ENCODE peak calls at places on chromosomes 1 and 21, in six cellular contexts. One of them, this sample, is unnamed. For H3K9me3, the result is how much of the 10 kb centered on the place peaks cover.

GRCh38 chr1:47208374-47208850 is 18.6 kb upstream of the PDZK1IP1 start:
- DNase-seq in astrocyte: no peak
- DNase-seq in A549: no peak
- DNase-seq in cardiac muscle cell: no peak
- DNase-seq in upper lobe of right lung: peak
- DNase-seq in H9: peak
- DNase-seq in this sample: no peak

GRCh38 chr1:246067432-246068021 is 439.6 kb downstream of the SMYD3 start:
- DNase-seq in H9: no peak
- DNase-seq in cardiac muscle cell: peak
- DNase-seq in upper lobe of right lung: no peak
- DNase-seq in A549: no peak
- DNase-seq in astrocyte: peak
- DNase-seq in this sample: no peak

GRCh38 chr1:211066781-211067384 is 67.1 kb downstream of the KCNH1 start:
- DNase-seq in H9: no peak
- DNase-seq in astrocyte: no peak
- DNase-seq in A549: no peak
- DNase-seq in cardiac muscle cell: no peak
- DNase-seq in upper lobe of right lung: no peak
- DNase-seq in this sample: no peak

GRCh38 chr1:56584910-56585528 is 5.7 kb upstream of the PLPP3 start:
- DNase-seq in astrocyte: peak
- DNase-seq in upper lobe of right lung: no peak
- DNase-seq in cardiac muscle cell: peak
- DNase-seq in A549: peak
- DNase-seq in H9: no peak
- DNase-seq in this sample: no peak

GRCh38 chr1:93591833-93592635 is 89.6 kb downstream of the BCAR3 start:
- DNase-seq in A549: peak
- DNase-seq in upper lobe of right lung: peak
- DNase-seq in astrocyte: no peak
- DNase-seq in H9: no peak
- DNase-seq in cardiac muscle cell: no peak
- DNase-seq in this sample: no peak

GRCh38 chr1:160284220-160284781 is 632 bp downstream of the PEX19 start:
- DNase-seq in cardiac muscle cell: peak
- DNase-seq in upper lobe of right lung: no peak
- DNase-seq in H9: no peak
- DNase-seq in astrocyte: peak
- DNase-seq in A549: no peak
- DNase-seq in this sample: no peak

GRCh38 chr1:174800221-174800791 is 199.4 kb upstream of the CACYBP start:
- DNase-seq in H9: no peak
- DNase-seq in upper lobe of right lung: no peak
- DNase-seq in cardiac muscle cell: peak
- DNase-seq in A549: no peak
- DNase-seq in astrocyte: no peak
- DNase-seq in this sample: no peak

GRCh38 chr1:30525631-30525979 is 197.8 kb downstream of the MATN1 start:
- DNase-seq in upper lobe of right lung: no peak
- DNase-seq in cardiac muscle cell: no peak
- DNase-seq in astrocyte: no peak
- DNase-seq in A549: no peak
- DNase-seq in H9: no peak
- DNase-seq in this sample: no peak

GRCh38 chr1:67771152-67771551 is 62.1 kb downstream of the GNG12 start:
- DNase-seq in H9: no peak
- DNase-seq in astrocyte: peak
- DNase-seq in upper lobe of right lung: no peak
- DNase-seq in A549: peak
- DNase-seq in cardiac muscle cell: no peak
- DNase-seq in this sample: no peak

GRCh38 chr1:227632325-227632724 is 69.0 kb downstream of the ZNF678 start:
- DNase-seq in cardiac muscle cell: no peak
- DNase-seq in upper lobe of right lung: no peak
- DNase-seq in astrocyte: no peak
- DNase-seq in H9: no peak
- DNase-seq in A549: no peak
- DNase-seq in this sample: no peak

DNA sequence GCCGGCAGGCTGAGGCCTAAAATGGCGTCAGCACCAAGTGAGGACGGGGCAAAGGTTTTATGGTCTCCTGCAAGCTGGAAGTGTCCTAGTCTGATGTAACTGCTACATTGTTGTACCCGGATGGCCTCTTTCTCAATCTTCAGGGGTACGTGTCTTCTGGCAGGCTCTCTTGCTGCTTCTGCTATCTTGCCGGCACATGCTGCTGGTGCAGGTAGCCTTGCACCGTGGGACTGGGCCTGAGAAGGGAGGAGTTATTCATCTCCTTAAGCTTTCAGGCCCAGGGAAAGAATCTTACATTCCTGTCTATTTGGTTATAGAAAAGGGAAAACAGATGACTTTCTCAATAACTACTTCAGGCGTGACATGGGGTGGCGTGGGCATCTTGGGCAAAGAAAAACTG is 72.2 kb downstream of the ZNF678 start:
- DNase-seq in A549: no peak
- DNase-seq in cardiac muscle cell: no peak
- DNase-seq in H9: no peak
- DNase-seq in astrocyte: no peak
- DNase-seq in upper lobe of right lung: no peak
- DNase-seq in this sample: no peak
- H3K9me3 ChIP-seq in A549: half or more
- H3K9me3 ChIP-seq in cardiac muscle cell: under half
- H3K9me3 ChIP-seq in H9: under half
- H3K9me3 ChIP-seq in astrocyte: under half
- H3K9me3 ChIP-seq in upper lobe of right lung: half or more
- H3K9me3 ChIP-seq in this sample: under half

GRCh38 chr1:248155927-248156326 is 11.0 kb downstream of the OR2M5 start:
- DNase-seq in H9: no peak
- DNase-seq in cardiac muscle cell: no peak
- DNase-seq in upper lobe of right lung: no peak
- DNase-seq in astrocyte: no peak
- DNase-seq in A549: no peak
- DNase-seq in this sample: no peak

GRCh38 chr1:248152056-248152827 is 7.3 kb downstream of the OR2M5 start:
- DNase-seq in H9: no peak
- DNase-seq in cardiac muscle cell: no peak
- DNase-seq in upper lobe of right lung: no peak
- DNase-seq in A549: no peak
- DNase-seq in astrocyte: no peak
- DNase-seq in this sample: no peak
- H3K9me3 ChIP-seq in H9: under half
- H3K9me3 ChIP-seq in cardiac muscle cell: under half
- H3K9me3 ChIP-seq in upper lobe of right lung: under half
- H3K9me3 ChIP-seq in A549: under half
- H3K9me3 ChIP-seq in astrocyte: under half
- H3K9me3 ChIP-seq in this sample: under half

DNA sequence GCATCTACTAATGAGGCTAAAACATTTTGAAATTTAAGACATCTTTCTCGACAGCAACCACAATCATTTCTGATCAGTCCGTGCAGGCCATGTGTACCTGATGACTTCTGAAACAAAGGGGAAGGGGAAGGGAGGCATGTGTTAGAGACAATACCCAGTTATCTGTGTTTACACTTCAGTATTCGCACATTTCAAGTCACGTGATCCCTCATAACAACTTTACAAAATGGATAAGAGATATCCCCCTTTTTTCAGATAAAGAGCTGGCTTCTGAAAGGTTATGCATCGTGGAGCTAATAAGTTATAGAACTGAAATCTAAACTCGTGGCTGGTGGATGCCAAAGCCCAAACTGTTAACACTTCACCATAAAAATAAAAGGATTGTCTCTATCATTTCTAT is 175.7 kb downstream of the CHRM3 start:
- DNase-seq in cardiac muscle cell: no peak
- DNase-seq in upper lobe of right lung: no peak
- DNase-seq in astrocyte: no peak
- DNase-seq in H9: no peak
- DNase-seq in A549: no peak
- DNase-seq in this sample: no peak
- H3K9me3 ChIP-seq in cardiac muscle cell: under half
- H3K9me3 ChIP-seq in upper lobe of right lung: under half
- H3K9me3 ChIP-seq in astrocyte: under half
- H3K9me3 ChIP-seq in H9: under half
- H3K9me3 ChIP-seq in A549: under half
- H3K9me3 ChIP-seq in this sample: under half

GRCh38 chr1:248757784-248758195 is 2.2 kb upstream of the LYPD8 start:
- DNase-seq in upper lobe of right lung: no peak
- DNase-seq in A549: no peak
- DNase-seq in cardiac muscle cell: no peak
- DNase-seq in H9: no peak
- DNase-seq in astrocyte: no peak
- DNase-seq in this sample: no peak

GRCh38 chr1:248753715-248754280 is 1.8 kb downstream of the LYPD8 start:
- DNase-seq in astrocyte: no peak
- DNase-seq in H9: no peak
- DNase-seq in upper lobe of right lung: no peak
- DNase-seq in A549: no peak
- DNase-seq in cardiac muscle cell: no peak
- DNase-seq in this sample: no peak

GRCh38 chr1:248756151-248756550 is 592 bp upstream of the LYPD8 start:
- DNase-seq in H9: no peak
- DNase-seq in A549: no peak
- DNase-seq in upper lobe of right lung: no peak
- DNase-seq in cardiac muscle cell: no peak
- DNase-seq in astrocyte: no peak
- DNase-seq in this sample: no peak

GRCh38 chr1:248756636-248757035 is 1.1 kb upstream of the LYPD8 start:
- DNase-seq in H9: no peak
- DNase-seq in upper lobe of right lung: no peak
- DNase-seq in A549: no peak
- DNase-seq in cardiac muscle cell: no peak
- DNase-seq in astrocyte: no peak
- DNase-seq in this sample: no peak

DNA sequence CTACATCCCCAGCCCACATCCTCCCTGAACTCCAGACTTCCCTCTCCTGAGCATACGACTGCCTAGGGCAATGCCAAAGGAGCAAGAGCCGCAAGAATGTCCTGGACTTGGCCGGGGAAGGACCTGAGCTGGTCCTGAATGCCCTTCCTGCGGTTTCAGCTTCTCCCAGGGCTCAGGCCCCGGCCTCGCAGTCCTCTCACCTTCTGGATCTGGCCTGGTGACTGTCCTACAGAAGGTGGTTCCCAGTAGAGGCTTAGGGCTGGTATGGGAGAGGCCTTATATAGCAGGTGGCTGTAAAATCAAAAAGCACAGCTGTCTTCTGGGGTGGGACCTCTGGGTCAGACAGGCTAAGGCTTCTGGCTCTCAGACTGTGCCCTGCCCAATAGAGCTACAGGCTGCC is at the start of gene LYPD8:
- DNase-seq in H9: no peak
- DNase-seq in upper lobe of right lung: peak
- DNase-seq in astrocyte: no peak
- DNase-seq in A549: no peak
- DNase-seq in cardiac muscle cell: no peak
- DNase-seq in this sample: no peak
- H3K9me3 ChIP-seq in H9: half or more
- H3K9me3 ChIP-seq in upper lobe of right lung: under half
- H3K9me3 ChIP-seq in astrocyte: under half
- H3K9me3 ChIP-seq in A549: under half
- H3K9me3 ChIP-seq in cardiac muscle cell: under half
- H3K9me3 ChIP-seq in this sample: under half

GRCh38 chr21:20026517-20026916 is 971.7 kb upstream of the NCAM2 start:
- DNase-seq in A549: no peak
- DNase-seq in H9: no peak
- DNase-seq in upper lobe of right lung: no peak
- DNase-seq in cardiac muscle cell: no peak
- DNase-seq in astrocyte: no peak
- DNase-seq in this sample: no peak
- H3K9me3 ChIP-seq in A549: under half
- H3K9me3 ChIP-seq in H9: under half
- H3K9me3 ChIP-seq in upper lobe of right lung: under half
- H3K9me3 ChIP-seq in cardiac muscle cell: under half
- H3K9me3 ChIP-seq in astrocyte: under half
- H3K9me3 ChIP-seq in this sample: under half

DNA sequence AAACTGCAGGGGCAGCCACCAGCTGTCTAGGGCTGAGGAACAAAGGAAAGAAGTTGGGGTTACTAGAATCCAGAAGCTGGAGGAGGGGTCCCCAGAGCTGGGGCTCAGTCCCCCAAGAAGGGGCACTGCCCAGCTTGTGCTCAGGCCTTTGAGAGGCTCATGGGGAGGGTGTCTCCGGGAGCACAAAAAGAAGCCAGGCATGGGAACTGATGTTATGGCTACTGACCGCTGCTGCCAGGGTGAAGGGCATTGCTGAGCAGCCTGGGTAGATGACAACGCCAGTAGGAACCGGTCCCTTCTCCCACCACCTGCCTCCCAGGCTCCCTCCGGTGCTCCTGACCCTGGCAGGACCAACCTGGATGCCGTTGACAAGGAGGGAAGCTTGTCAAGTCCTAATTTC is 762.5 kb upstream of the TPTE start:
- DNase-seq in A549: no peak
- DNase-seq in H9: no peak
- DNase-seq in upper lobe of right lung: no peak
- DNase-seq in astrocyte: no peak
- DNase-seq in cardiac muscle cell: no peak
- DNase-seq in this sample: no peak
- H3K9me3 ChIP-seq in A549: under half
- H3K9me3 ChIP-seq in H9: half or more
- H3K9me3 ChIP-seq in upper lobe of right lung: under half
- H3K9me3 ChIP-seq in astrocyte: under half
- H3K9me3 ChIP-seq in cardiac muscle cell: under half
- H3K9me3 ChIP-seq in this sample: under half